ENCODE peak calls at places on chromosomes 1 and 21, in seven cellular contexts. D is HFF-Myc, N is SW 1271, Z is progenitor cell of endocrine pancreas, G is left colon, R is anterior cingulate cortex, U is AG08396. H is an unnamed sample.

GRCh38 chr1:3779265-3779911 is 6.8 kb downstream of the SMIM1 start:
- DNase-seq in D (no peak), N (no peak), Z (no peak), G (no peak), R (no peak), U (no peak), H (peak; percentile 67)

GRCh38 chr1:46003315-46003714 is 129.1 kb downstream of the PIK3R3 start:
- DNase-seq in D (no peak), N (no peak), Z (no peak), G (no peak), R (no peak), U (no peak), H (no peak)

GRCh38 chr1:205907794-205908193 is 35.5 kb downstream of the SLC26A9 start:
- DNase-seq in D (no peak), N (no peak), Z (no peak), G (peak; percentile 22), R (no peak), U (peak; percentile 16), H (no peak)

GRCh38 chr21:45166931-45167330 is 92.6 kb downstream of the ADARB1 start:
- DNase-seq in D (no peak), N (no peak), Z (no peak), G (no peak), R (no peak), U (no peak), H (no peak)

GRCh38 chr1:17661546-17662157 is 93.5 kb upstream of the ACTL8 start:
- DNase-seq in D (no peak), N (no peak), Z (peak; percentile 80), G (peak; percentile 55), R (peak; percentile 62), U (peak; percentile 88), H (peak; percentile 21)

GRCh38 chr1:195019385-195019784 is 1588.9 kb downstream of the KCNT2 start:
- DNase-seq in D (no peak), N (no peak), Z (no peak), G (no peak), R (no peak), U (no peak), H (no peak)

GRCh38 chr1:20486457-20487235 is 636 bp upstream of the CAMK2N1 start:
- DNase-seq in D (no peak), N (no peak), Z (peak; percentile 85), G (peak; percentile 90), R (peak; percentile 84), U (peak; percentile 79), H (peak; percentile 49)

GRCh38 chr1:7644906-7645750 is 126.0 kb upstream of the VAMP3 start:
- DNase-seq in D (no peak), N (no peak), Z (no peak), G (peak; percentile 78), R (no peak), U (no peak), H (no peak)

GRCh38 chr1:46556822-46557221 is 5.4 kb upstream of the KNCN start:
- DNase-seq in D (no peak), N (no peak), Z (no peak), G (no peak), R (no peak), U (peak; percentile 69), H (no peak)

GRCh38 chr1:76269175-76269574 is 194.6 kb downstream of the ST6GALNAC3 start:
- DNase-seq in D (peak; percentile 25), N (no peak), Z (no peak), G (no peak), R (no peak), U (peak; percentile 10), H (no peak)

GRCh38 chr1:6180215-6180577 is at the start of gene CHD5:
- DNase-seq in D (no peak), N (no peak), Z (no peak), G (no peak), R (no peak), U (no peak), H (no peak)

GRCh38 chr1:35885961-35886558 is 3.1 kb downstream of the AGO1 start:
- DNase-seq in D (no peak), N (no peak), Z (peak; percentile 16), G (peak; percentile 17), R (no peak), U (no peak), H (no peak)

GRCh38 chr1:56502700-56503245 is 76.6 kb downstream of the PLPP3 start:
- DNase-seq in D (no peak), N (no peak), Z (no peak), G (no peak), R (no peak), U (no peak), H (no peak)

GRCh38 chr1:159879977-159880376 is 17.5 kb upstream of the VSIG8 start:
- DNase-seq in D (no peak), N (no peak), Z (no peak), G (no peak), R (no peak), U (peak; percentile 59), H (no peak)

GRCh38 chr1:158177705-158178450 is 2.8 kb upstream of the CD1D start:
- DNase-seq in D (no peak), N (no peak), Z (peak; percentile 54), G (peak; percentile 97), R (peak; percentile 78), U (peak; percentile 89), H (peak; percentile 40)

GRCh38 chr21:46057111-46057709 is 40.7 kb upstream of the COL6A2 start:
- DNase-seq in D (no peak), N (no peak), Z (no peak), G (no peak), R (no peak), U (no peak), H (no peak)

GRCh38 chr1:201408176-201408814 is 9.2 kb upstream of the LAD1 start:
- DNase-seq in D (peak; percentile 42), N (no peak), Z (peak; percentile 82), G (peak; percentile 93), R (peak; percentile 66), U (peak; percentile 90), H (peak; percentile 48)

H was measured in hypothalamus.